ENCODE peak calls at places on chromosome 12, in five cellular contexts. L, N, E, D and H are unnamed samples.

GRCh38 chr12:34400423-34400881 is 378.2 kb downstream of the ALG10 start:
- DNase-seq in L (no peak), N (peak; percentile 59), E (peak; percentile 1), D (no peak), H (peak; percentile 15)

GRCh38 chr12:52132754-52133161 is 53.3 kb downstream of the SMIM41 start:
- DNase-seq in L (no peak), N (no peak), E (no peak), D (no peak), H (no peak)

GRCh38 chr12:41365653-41366131 is 177.6 kb downstream of the PDZRN4 start:
- DNase-seq in L (no peak), N (no peak), E (no peak), D (no peak), H (no peak)

GRCh38 chr12:43029971-43030370 is 440.4 kb upstream of the PRICKLE1 start:
- DNase-seq in L (no peak), N (no peak), E (no peak), D (no peak), H (no peak)

GRCh38 chr12:47742253-47742825 is 16.3 kb downstream of the RAPGEF3 start:
- DNase-seq in L (peak; percentile 63), N (no peak), E (peak; percentile 79), D (no peak), H (peak; percentile 70)

GRCh38 chr12:59452259-59452658 is 143.6 kb upstream of the SLC16A7 start:
- DNase-seq in L (no peak), N (no peak), E (no peak), D (no peak), H (no peak)

GRCh38 chr12:96720363-96720705 is 186.7 kb upstream of the NEDD1 start:
- DNase-seq in L (peak; percentile 35), N (no peak), E (peak; percentile 8), D (no peak), H (no peak)

GRCh38 chr12:112796067-112796466 is 4.5 kb downstream of the RPH3A start:
- DNase-seq in L (no peak), N (no peak), E (no peak), D (no peak), H (no peak)

GRCh38 chr12:6839482-6840201 is 1.1 kb upstream of the GNB3 start:
- DNase-seq in L (no peak), N (no peak), E (peak; percentile 77), D (no peak), H (peak; percentile 44)

GRCh38 chr12:15196678-15197267 is 24.4 kb downstream of the RERG start:
- DNase-seq in L (no peak), N (no peak), E (no peak), D (no peak), H (no peak)

GRCh38 chr12:112096667-112097066 is 11.9 kb downstream of the NAA25 start:
- DNase-seq in L (peak; percentile 57), N (no peak), E (no peak), D (no peak), H (no peak)

GRCh38 chr12:18284461-18284860 is 23.1 kb downstream of the PIK3C2G start:
- DNase-seq in L (no peak), N (no peak), E (no peak), D (no peak), H (no peak)

GRCh38 chr12:11868027-11868426 is 202.7 kb upstream of the BCL2L14 start:
- DNase-seq in L (no peak), N (no peak), E (no peak), D (no peak), H (no peak)

GRCh38 chr12:22728989-22729388 is 104.0 kb downstream of the ETNK1 start:
- DNase-seq in L (no peak), N (no peak), E (no peak), D (no peak), H (no peak)

GRCh38 chr12:57738661-57739237 is at the start of gene AGAP2:
- DNase-seq in L (no peak), N (no peak), E (no peak), D (no peak), H (no peak)

GRCh38 chr12:25501565-25501964 is 51.5 kb downstream of the LMNTD1 start:
- DNase-seq in L (no peak), N (no peak), E (no peak), D (no peak), H (no peak)

GRCh38 chr12:113232232-113232615 is 11.0 kb downstream of the TPCN1 start:
- DNase-seq in L (no peak), N (peak; percentile 53), E (no peak), D (no peak), H (peak; percentile 9)

GRCh38 chr12:50188280-50188781 is 21.2 kb upstream of the CERS5 start:
- DNase-seq in L (no peak), N (peak; percentile 70), E (no peak), D (no peak), H (no peak)

GRCh38 chr12:62260733-62261683 is 804 bp downstream of the USP15 start:
- DNase-seq in L (peak; percentile 21), N (no peak), E (peak; percentile 45), D (no peak), H (peak; percentile 32)

GRCh38 chr12:103272949-103273348 is 222.8 kb downstream of the C12orf42 start:
- DNase-seq in L (no peak), N (no peak), E (no peak), D (no peak), H (no peak)

GRCh38 chr12:66197413-66198055 is 8.5 kb downstream of the IRAK3 start:
- DNase-seq in L (no peak), N (no peak), E (no peak), D (no peak), H (no peak)

DNA sequence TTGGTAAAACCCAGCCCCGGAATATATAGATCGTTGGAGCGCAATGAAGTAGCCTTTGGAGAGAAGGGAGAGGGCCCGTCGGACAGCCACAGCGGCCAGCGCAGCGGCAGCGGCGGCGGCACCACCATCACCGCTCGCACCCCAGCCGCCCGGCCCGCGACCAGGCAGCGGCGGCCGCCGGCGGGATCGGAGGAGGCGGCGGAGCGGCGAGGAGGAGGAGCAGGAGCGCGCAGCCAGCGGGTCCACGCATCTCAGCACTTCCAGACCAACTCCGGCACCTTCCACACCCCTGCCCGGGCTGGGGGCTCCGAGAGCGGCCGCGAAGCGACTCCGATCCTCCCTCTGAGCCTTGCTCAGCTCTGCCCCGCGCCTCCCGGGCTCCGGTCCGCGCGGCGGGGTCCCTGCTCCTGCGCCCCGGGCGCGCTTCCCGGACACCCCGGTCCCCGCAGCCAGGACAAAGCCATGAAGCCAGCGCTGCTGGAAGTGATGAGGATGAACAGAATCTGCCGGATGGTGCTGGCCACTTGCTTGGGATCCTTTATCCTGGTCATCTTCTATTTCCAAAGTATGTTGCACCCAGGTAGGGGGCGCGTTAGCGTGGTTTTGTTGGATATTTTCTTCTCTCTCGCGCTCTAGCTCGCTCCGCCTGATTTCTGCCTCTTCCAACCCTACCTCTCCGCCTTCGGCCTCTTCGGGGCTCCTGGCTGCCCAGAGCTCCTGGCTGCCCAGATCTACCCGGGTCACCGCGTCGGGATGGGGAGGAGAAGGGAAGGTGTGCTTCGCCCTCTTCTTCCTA is 400 bp downstream of the CHST11 start:
- DNase-seq in L (peak; percentile 89), N (peak; percentile 86), E (peak; percentile 66), D (no peak), H (peak; percentile 60)
- TF ChIP-seq POLR2A in L (peak; percentile 62), N (peak; percentile 1), E (no peak), D (no peak), H (no peak)

DNA sequence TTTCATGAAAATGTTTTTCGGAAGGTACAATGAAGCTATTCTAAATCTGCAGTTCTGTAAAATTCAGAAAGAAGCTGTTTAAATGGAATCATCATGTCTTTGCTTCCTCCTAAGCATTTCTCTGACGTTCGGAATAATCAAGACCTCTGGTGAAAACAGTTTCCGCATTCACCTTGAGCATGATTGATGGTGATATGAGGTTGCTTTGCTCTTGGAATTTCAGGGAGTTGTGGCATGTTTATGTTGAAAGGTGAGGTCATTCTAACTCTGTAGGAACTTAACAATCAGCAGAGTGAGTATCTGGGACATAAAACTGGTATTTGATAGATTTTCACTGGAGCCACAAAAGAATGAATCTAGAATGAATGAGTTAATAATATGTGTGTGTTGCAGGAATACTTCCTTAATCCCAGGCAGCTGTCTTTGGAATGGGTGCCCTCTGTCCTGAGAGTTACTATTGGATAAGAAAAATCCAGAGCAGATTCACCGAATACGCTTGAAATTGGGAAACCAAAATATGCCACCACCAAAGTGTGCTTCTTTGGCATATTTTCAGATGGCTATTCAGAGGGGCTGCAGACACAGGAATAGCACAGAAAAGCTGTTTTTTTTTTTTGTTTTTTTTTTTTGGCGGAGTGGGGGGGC is 599.2 kb downstream of the CCER1 start:
- DNase-seq in L (no peak), N (no peak), E (no peak), D (no peak), H (no peak)
- TF ChIP-seq EP300 in L (no peak), N (no peak), E (no peak), D (no peak), H (no peak)

DNA sequence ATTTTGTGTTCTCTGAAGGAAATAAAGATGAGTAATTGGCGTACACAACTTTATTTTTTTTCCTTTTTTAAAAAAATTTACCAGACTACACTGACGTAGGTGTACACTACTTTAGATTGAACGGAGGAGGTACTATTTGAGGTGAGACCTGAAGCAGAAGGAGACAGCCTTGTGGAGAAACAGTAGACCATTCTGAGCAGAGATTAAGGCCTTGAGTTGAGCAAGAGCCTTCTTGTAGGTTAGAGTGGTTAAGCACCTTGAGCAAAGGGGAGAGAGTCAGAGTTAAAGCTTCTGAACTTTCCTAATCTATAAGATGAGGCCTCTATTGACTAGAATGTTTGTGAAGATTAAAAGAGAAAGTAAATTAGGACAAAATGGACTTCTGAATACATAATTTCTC is 2.5 kb downstream of the LEMD3 start:
- DNase-seq in L (no peak), N (no peak), E (no peak), D (no peak), H (no peak)
- H3K4me3 ChIP-seq in L (no peak overlapping the region), N (peak overlapping the region; percentile 82), E (peak overlapping the region; percentile 98), D (peak overlapping the region; percentile 91), H (peak overlapping the region; percentile 96)

GRCh38 chr12:5040368-5040767 is 3.3 kb upstream of the KCNA5 start:
- DNase-seq in L (no peak), N (no peak), E (no peak), D (no peak), H (no peak)

GRCh38 chr12:5044420-5045295 is 979 bp downstream of the KCNA5 start:
- DNase-seq in L (no peak), N (no peak), E (no peak), D (no peak), H (no peak)

GRCh38 chr12:5047729-5048128 is 4.0 kb downstream of the KCNA5 start:
- DNase-seq in L (no peak), N (no peak), E (no peak), D (no peak), H (no peak)

GRCh38 chr12:5047094-5047493 is 3.4 kb downstream of the KCNA5 start:
- DNase-seq in L (no peak), N (peak; percentile 85), E (no peak), D (no peak), H (no peak)

DNA sequence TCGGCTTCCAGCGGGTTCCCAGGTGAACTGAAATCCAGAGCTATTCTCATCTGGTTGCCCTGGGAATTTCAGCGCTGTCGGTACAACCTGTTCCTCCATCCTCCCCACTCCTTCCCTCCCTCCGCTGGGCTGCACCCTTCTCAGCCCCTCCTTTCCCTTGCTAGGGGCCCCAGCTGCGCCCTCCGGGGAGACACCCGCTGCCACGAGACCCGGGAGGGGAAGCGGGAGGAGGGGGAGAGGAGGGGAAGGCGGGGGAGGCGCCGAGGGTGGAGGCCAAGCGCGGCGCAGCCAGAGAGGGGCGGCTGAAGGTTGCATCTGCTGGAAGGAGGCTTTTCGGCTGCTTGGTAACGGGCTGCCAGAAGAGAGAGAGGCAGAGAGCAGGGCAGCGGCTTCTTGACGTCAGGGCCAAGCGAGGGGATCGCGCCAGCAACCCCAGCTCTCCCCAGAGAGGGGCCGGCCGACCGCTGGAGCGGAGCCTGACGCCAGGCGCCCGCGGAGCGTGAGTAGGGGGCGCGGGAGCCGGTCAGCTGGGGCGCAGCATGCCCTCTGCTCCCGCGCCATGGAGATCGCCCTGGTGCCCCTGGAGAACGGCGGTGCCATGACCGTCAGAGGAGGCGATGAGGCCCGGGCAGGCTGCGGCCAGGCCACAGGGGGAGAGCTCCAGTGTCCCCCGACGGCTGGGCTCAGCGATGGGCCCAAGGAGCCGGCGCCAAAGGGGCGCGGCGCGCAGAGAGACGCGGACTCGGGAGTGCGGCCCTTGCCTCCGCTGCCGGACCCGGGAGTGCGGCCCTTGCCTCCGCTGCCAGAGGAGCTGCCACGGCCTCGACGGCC is at the start of gene KCNA5:
- DNase-seq in L (no peak), N (peak; percentile 77), E (no peak), D (no peak), H (no peak)
- TF ChIP-seq POLR2A in L (no peak), N (no peak), E (no peak), D (no peak), H (no peak)